ENCODE peak calls at places on chromosomes 3 and 15, in ten cellular contexts. G is heart left ventricle; Z is ovary; T is CD8-positive, alpha-beta T cell; A is MM.1S; W is astrocyte; R is stomach; O is psoas muscle; C is heart right ventricle; Q is esophagus squamous epithelium. V is an unnamed sample.

GRCh38 chr15:84761534-84762190 is 13.3 kb downstream of the ZNF592 start:
- DNase-seq in G (no peak), Z (no peak), T (no peak), A (peak; percentile 44), W (peak; percentile 18), R (no peak), O (no peak), C (no peak), Q (no peak), V (no peak)

GRCh38 chr3:64224826-64225606 is at the start of gene PRICKLE2:
- DNase-seq in G (peak; percentile 81), Z (peak; percentile 82), T (no peak), A (peak; percentile 94), W (peak; percentile 90), R (peak; percentile 67), O (peak; percentile 87), C (peak; percentile 75), Q (no peak), V (peak; percentile 39)

GRCh38 chr3:136546718-136547117 is 205.5 kb downstream of the STAG1 start:
- DNase-seq in G (no peak), Z (no peak), T (no peak), A (no peak), W (peak; percentile 16), R (no peak), O (no peak), C (no peak), Q (no peak), V (no peak)

GRCh38 chr3:177554900-177555759 is 357.8 kb upstream of the TBL1XR1 start:
- DNase-seq in G (peak; percentile 49), Z (no peak), T (no peak), A (peak; percentile 96), W (peak; percentile 87), R (no peak), O (no peak), C (no peak), Q (no peak), V (no peak)

GRCh38 chr3:111541391-111541790 is 606 bp upstream of the CD96 start:
- DNase-seq in G (no peak), Z (no peak), T (no peak), A (no peak), W (no peak), R (no peak), O (no peak), C (no peak), Q (no peak), V (no peak)

GRCh38 chr3:194107126-194107525 is 28.8 kb upstream of the HES1 start:
- DNase-seq in G (no peak), Z (no peak), T (no peak), A (no peak), W (no peak), R (no peak), O (no peak), C (no peak), Q (no peak), V (no peak)

GRCh38 chr3:52226229-52226817 is 878 bp upstream of the TLR9 start:
- DNase-seq in G (no peak), Z (no peak), T (no peak), A (no peak), W (no peak), R (no peak), O (peak; percentile 41), C (no peak), Q (no peak), V (no peak)

GRCh38 chr3:514206-514605 is 317.6 kb downstream of the CHL1 start:
- DNase-seq in G (no peak), Z (no peak), T (no peak), A (no peak), W (no peak), R (no peak), O (no peak), C (no peak), Q (no peak), V (no peak)

GRCh38 chr3:41097896-41098496 is 101.3 kb upstream of the CTNNB1 start:
- DNase-seq in G (no peak), Z (no peak), T (no peak), A (no peak), W (no peak), R (no peak), O (no peak), C (no peak), Q (no peak), V (no peak)

GRCh38 chr3:41103200-41103599 is 96.1 kb upstream of the CTNNB1 start:
- DNase-seq in G (no peak), Z (no peak), T (no peak), A (no peak), W (no peak), R (peak; percentile 73), O (no peak), C (no peak), Q (no peak), V (no peak)

GRCh38 chr3:41102053-41102556 is 97.2 kb upstream of the CTNNB1 start:
- DNase-seq in G (no peak), Z (no peak), T (no peak), A (no peak), W (no peak), R (no peak), O (no peak), C (no peak), Q (no peak), V (no peak)

GRCh38 chr3:41101231-41101630 is 98.1 kb upstream of the CTNNB1 start:
- DNase-seq in G (no peak), Z (no peak), T (no peak), A (no peak), W (no peak), R (no peak), O (no peak), C (no peak), Q (no peak), V (no peak)

GRCh38 chr3:41102750-41103149 is 96.6 kb upstream of the CTNNB1 start:
- DNase-seq in G (no peak), Z (no peak), T (no peak), A (no peak), W (no peak), R (no peak), O (no peak), C (no peak), Q (no peak), V (no peak)
- H3K27ac ChIP-seq in G (no peak overlapping the region), Z (no peak overlapping the region), T (no peak overlapping the region), A (no peak overlapping the region), W (no peak overlapping the region), R (no peak overlapping the region), O (no peak overlapping the region), C (no peak overlapping the region), Q (no peak overlapping the region), V (no peak overlapping the region)

GRCh38 chr15:49888341-49888693 is 230.7 kb downstream of the ATP8B4 start:
- DNase-seq in G (no peak), Z (no peak), T (no peak), A (no peak), W (no peak), R (no peak), O (no peak), C (no peak), Q (no peak), V (no peak)
- H3K27ac ChIP-seq in G (no peak overlapping the region), Z (no peak overlapping the region), T (no peak overlapping the region), A (no peak overlapping the region), W (no peak overlapping the region), R (peak overlapping the region; percentile 46), O (no peak overlapping the region), C (no peak overlapping the region), Q (peak overlapping the region; percentile 73), V (no peak overlapping the region)

GRCh38 chr15:43915820-43916660 is 89.2 kb downstream of the WDR76 start:
- DNase-seq in G (no peak), Z (peak; percentile 35), T (no peak), A (no peak), W (no peak), R (no peak), O (no peak), C (no peak), Q (no peak), V (no peak)

GRCh38 chr15:43913941-43914340 is 87.1 kb downstream of the WDR76 start:
- DNase-seq in G (no peak), Z (no peak), T (no peak), A (no peak), W (peak; percentile 49), R (no peak), O (no peak), C (no peak), Q (no peak), V (no peak)

GRCh38 chr15:43911235-43911661 is 84.4 kb downstream of the WDR76 start:
- DNase-seq in G (peak; percentile 71), Z (no peak), T (no peak), A (no peak), W (peak; percentile 98), R (no peak), O (no peak), C (no peak), Q (no peak), V (no peak)

GRCh38 chr15:43912208-43912607 is 85.4 kb downstream of the WDR76 start:
- DNase-seq in G (no peak), Z (no peak), T (no peak), A (no peak), W (no peak), R (no peak), O (no peak), C (no peak), Q (no peak), V (no peak)

DNA sequence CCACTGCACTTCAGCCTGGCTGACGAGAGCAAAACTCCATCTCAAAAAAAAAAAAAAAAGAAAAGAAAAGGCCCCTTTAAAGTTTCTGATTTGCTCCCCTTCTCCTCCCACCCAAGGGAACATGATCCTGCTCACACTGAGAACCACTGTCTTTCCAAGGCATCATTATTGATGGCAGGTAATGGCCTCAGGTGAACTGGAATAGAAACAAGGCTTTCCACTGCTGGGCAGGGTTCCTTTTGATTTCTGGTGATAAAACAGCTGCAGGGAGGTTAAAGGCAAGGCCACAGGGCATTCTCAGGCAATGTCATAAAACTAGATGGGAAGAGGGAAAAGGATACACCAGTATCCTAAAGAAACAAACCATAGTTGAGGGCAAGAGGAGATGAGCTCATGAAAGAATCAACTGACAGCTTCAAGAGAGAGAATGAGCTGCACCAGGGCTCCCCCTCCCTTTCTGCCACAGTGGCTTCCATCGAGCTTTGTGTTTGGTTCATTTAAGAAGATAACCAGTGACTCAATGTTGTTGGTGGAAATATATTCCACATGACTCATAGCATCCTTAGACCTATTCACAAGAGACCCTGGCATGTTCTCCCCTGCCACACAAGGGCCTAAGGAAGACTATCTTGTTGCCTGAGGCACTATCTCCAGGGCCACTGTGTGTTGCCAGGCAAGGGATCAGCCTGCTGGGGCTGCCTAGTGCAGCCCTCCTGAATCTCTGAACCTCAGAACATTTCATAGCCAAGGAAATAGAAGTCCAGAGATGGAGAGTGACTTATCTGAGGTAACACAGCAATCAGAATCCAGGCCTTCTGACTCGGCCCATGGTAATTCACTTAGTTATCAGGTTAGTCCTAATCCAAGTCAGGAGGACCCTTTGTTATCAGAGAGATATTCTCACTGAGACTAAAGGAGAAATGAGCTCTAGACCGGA is 86.5 kb downstream of the WDR76 start:
- DNase-seq in G (peak; percentile 49), Z (peak; percentile 38), T (no peak), A (no peak), W (peak; percentile 99), R (no peak), O (no peak), C (no peak), Q (no peak), V (no peak)
- H3K27ac ChIP-seq in G (peak overlapping the region; percentile 65), Z (peak overlapping the region; percentile 14), T (no peak overlapping the region), A (no peak overlapping the region), W (peak overlapping the region; percentile 89), R (no peak overlapping the region), O (no peak overlapping the region), C (peak overlapping the region; percentile 73), Q (no peak overlapping the region), V (no peak overlapping the region)

DNA sequence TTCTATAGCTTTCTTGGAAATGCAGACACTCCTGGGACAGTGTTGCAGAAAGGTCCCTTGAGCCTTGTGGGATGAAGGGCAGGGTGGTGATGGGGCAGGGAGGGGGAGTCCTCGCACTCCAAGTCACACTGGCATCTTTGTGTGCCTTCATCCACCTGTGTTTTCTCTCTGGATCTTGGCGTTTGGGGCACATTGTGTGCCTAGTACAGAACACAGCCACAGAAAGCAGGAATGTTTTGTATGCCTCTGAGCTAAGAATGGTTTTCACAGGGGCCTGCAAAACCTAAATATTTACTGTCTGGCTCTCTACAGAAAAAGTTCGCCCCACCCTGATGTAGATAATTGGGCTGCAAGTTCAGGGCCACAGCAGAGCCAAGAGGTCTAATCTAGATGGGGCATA is 5.7 kb downstream of the MYZAP start:
- DNase-seq in G (no peak), Z (no peak), T (no peak), A (no peak), W (no peak), R (peak; percentile 49), O (no peak), C (no peak), Q (no peak), V (no peak)
- H3K27ac ChIP-seq in G (peak overlapping the region; percentile 96), Z (no peak overlapping the region), T (no peak overlapping the region), A (no peak overlapping the region), W (no peak overlapping the region), R (peak overlapping the region; percentile 75), O (no peak overlapping the region), C (peak overlapping the region; percentile 94), Q (peak overlapping the region; percentile 59), V (peak overlapping the region; percentile 92)